ENCODE peak calls at places on chromosomes 5 and 9, in eight cellular contexts. K, G, A, N, S, T, R and F are unnamed samples.

GRCh38 chr9:97553141-97553540 is 51.7 kb downstream of the TMOD1 start:
- DNase-seq in K (no peak), G (no peak), A (no peak), N (no peak), S (no peak), T (no peak), R (no peak), F (no peak)

GRCh38 chr5:61755726-61756125 is 423.7 kb downstream of the ZSWIM6 start:
- DNase-seq in K (no peak), G (no peak), A (no peak), N (no peak), S (no peak), T (no peak), R (no peak), F (no peak)

GRCh38 chr5:154242442-154242841 is 51.9 kb downstream of the GALNT10 start:
- DNase-seq in K (no peak), G (no peak), A (no peak), N (no peak), S (no peak), T (no peak), R (no peak), F (no peak)

GRCh38 chr9:91043786-91044185 is 242.2 kb downstream of the SYK start:
- DNase-seq in K (no peak), G (no peak), A (no peak), N (no peak), S (no peak), T (no peak), R (no peak), F (no peak)

GRCh38 chr5:119897537-119898370 is 268.4 kb downstream of the FAM170A start:
- DNase-seq in K (no peak), G (no peak), A (no peak), N (no peak), S (no peak), T (no peak), R (no peak), F (no peak)

GRCh38 chr9:4987996-4988421 is 2.9 kb downstream of the JAK2 start:
- DNase-seq in K (peak; percentile 53), G (peak; percentile 36), A (peak; percentile 53), N (peak; percentile 66), S (peak; percentile 71), T (peak; percentile 52), R (peak; percentile 83), F (peak; percentile 37)

GRCh38 chr9:115192280-115192679 is 74.3 kb upstream of the TNC start:
- DNase-seq in K (no peak), G (no peak), A (no peak), N (no peak), S (no peak), T (no peak), R (no peak), F (no peak)

GRCh38 chr9:76658510-76659231 is 105.6 kb upstream of the PCA3 start:
- DNase-seq in K (peak; percentile 44), G (peak; percentile 62), A (peak; percentile 46), N (peak; percentile 76), S (no peak), T (peak; percentile 30), R (peak; percentile 78), F (peak; percentile 64)

GRCh38 chr5:83715316-83716060 is 5.2 kb downstream of the HAPLN1 start:
- DNase-seq in K (no peak), G (no peak), A (peak; percentile 12), N (no peak), S (no peak), T (no peak), R (no peak), F (no peak)

GRCh38 chr5:122915717-122916399 is 70.4 kb downstream of the SNX24 start:
- DNase-seq in K (no peak), G (peak; percentile 65), A (no peak), N (no peak), S (no peak), T (peak; percentile 21), R (no peak), F (peak; percentile 62)

GRCh38 chr5:83927140-83927733 is 206.6 kb upstream of the HAPLN1 start:
- DNase-seq in K (peak; percentile 81), G (peak; percentile 5), A (peak; percentile 35), N (peak; percentile 64), S (peak; percentile 84), T (peak; percentile 52), R (peak; percentile 23), F (peak; percentile 15)

GRCh38 chr9:110329676-110330235 is 7.9 kb downstream of the TXNDC8 start:
- DNase-seq in K (no peak), G (no peak), A (no peak), N (no peak), S (no peak), T (peak; percentile 3), R (no peak), F (no peak)
- TF ChIP-seq CTCF in K (no peak), G (no peak), A (no peak), N (no peak), S (no peak), T (no peak), R (no peak), F (no peak)

GRCh38 chr5:172451771-172452197 is 2.5 kb downstream of the SH3PXD2B start:
- DNase-seq in K (peak; percentile 79), G (no peak), A (peak; percentile 85), N (peak; percentile 90), S (peak; percentile 35), T (peak; percentile 54), R (no peak), F (no peak)

GRCh38 chr5:172453986-172454354 is 355 bp downstream of the SH3PXD2B start:
- DNase-seq in K (no peak), G (no peak), A (no peak), N (no peak), S (peak; percentile 61), T (no peak), R (no peak), F (no peak)

GRCh38 chr5:172453206-172453985 is 929 bp downstream of the SH3PXD2B start:
- DNase-seq in K (peak; percentile 66), G (no peak), A (peak; percentile 67), N (peak; percentile 74), S (peak; percentile 77), T (peak; percentile 55), R (no peak), F (no peak)

GRCh38 chr5:172450861-172451695 is 3.2 kb downstream of the SH3PXD2B start:
- DNase-seq in K (no peak), G (peak; percentile 56), A (peak; percentile 40), N (no peak), S (peak; percentile 70), T (no peak), R (peak; percentile 32), F (peak; percentile 46)

GRCh38 chr5:172452398-172453205 is 1.7 kb downstream of the SH3PXD2B start:
- DNase-seq in K (peak; percentile 74), G (no peak), A (peak; percentile 71), N (peak; percentile 72), S (peak; percentile 49), T (no peak), R (no peak), F (no peak)
- TF ChIP-seq CTCF in K (peak; percentile 33), G (no peak), A (peak; percentile 41), N (peak; percentile 4), S (no peak), T (no peak), R (peak; percentile 48), F (peak; percentile 6)

GRCh38 chr5:178232124-178232919 is at the start of gene PHYKPL:
- DNase-seq in K (peak; percentile 33), G (peak; percentile 86), A (no peak), N (peak; percentile 58), S (peak; percentile 78), T (peak; percentile 81), R (peak; percentile 84), F (peak; percentile 81)
- TF ChIP-seq CTCF in K (no peak), G (no peak), A (peak; percentile 38), N (peak; percentile 16), S (peak; percentile 32), T (no peak), R (peak; percentile 17), F (no peak)

GRCh38 chr5:60541980-60542379 is 158.0 kb downstream of the DEPDC1B start:
- DNase-seq in K (peak; percentile 89), G (no peak), A (no peak), N (peak; percentile 50), S (no peak), T (peak; percentile 13), R (no peak), F (no peak)
- TF ChIP-seq CTCF in K (no peak), G (no peak), A (no peak), N (no peak), S (no peak), T (no peak), R (no peak), F (no peak)

GRCh38 chr9:82911997-82912396 is 150.9 kb downstream of the RASEF start:
- DNase-seq in K (no peak), G (no peak), A (no peak), N (no peak), S (no peak), T (no peak), R (no peak), F (no peak)

GRCh38 chr9:82912639-82913038 is 150.3 kb downstream of the RASEF start:
- DNase-seq in K (no peak), G (no peak), A (no peak), N (no peak), S (no peak), T (no peak), R (no peak), F (no peak)
- TF ChIP-seq CTCF in K (peak; percentile 31), G (no peak), A (peak; percentile 43), N (no peak), S (peak; percentile 54), T (no peak), R (peak; percentile 17), F (no peak)

GRCh38 chr9:74771262-74771585 is 116.5 kb downstream of the TRPM6 start:
- DNase-seq in K (no peak), G (no peak), A (no peak), N (no peak), S (no peak), T (no peak), R (no peak), F (no peak)

GRCh38 chr9:74771672-74772071 is 116.0 kb downstream of the TRPM6 start:
- DNase-seq in K (no peak), G (no peak), A (no peak), N (no peak), S (no peak), T (no peak), R (no peak), F (no peak)

GRCh38 chr9:74773886-74774479 is 113.7 kb downstream of the TRPM6 start:
- DNase-seq in K (peak; percentile 72), G (peak; percentile 58), A (peak; percentile 51), N (peak; percentile 73), S (peak; percentile 61), T (peak; percentile 84), R (peak; percentile 77), F (peak; percentile 57)

GRCh38 chr9:74772126-74772525 is 115.6 kb downstream of the TRPM6 start:
- DNase-seq in K (no peak), G (peak; percentile 36), A (no peak), N (no peak), S (no peak), T (no peak), R (no peak), F (peak; percentile 35)

GRCh38 chr9:74770508-74771261 is 117.0 kb downstream of the TRPM6 start:
- DNase-seq in K (peak; percentile 5), G (peak; percentile 47), A (no peak), N (no peak), S (peak; percentile 91), T (peak; percentile 28), R (peak; percentile 71), F (peak; percentile 44)
- TF ChIP-seq CTCF in K (peak; percentile 79), G (peak; percentile 57), A (peak; percentile 61), N (peak; percentile 41), S (peak; percentile 98), T (peak; percentile 45), R (peak; percentile 93), F (peak; percentile 65)

GRCh38 chr5:11958321-11958720 is 54.1 kb upstream of the CTNND2 start:
- DNase-seq in K (no peak), G (no peak), A (no peak), N (no peak), S (no peak), T (no peak), R (no peak), F (no peak)
- TF ChIP-seq CTCF in K (no peak), G (no peak), A (no peak), N (no peak), S (no peak), T (no peak), R (no peak), F (no peak)